ENCODE peak calls at places on chromosomes 5 and 9, in five cellular contexts. L, I, X, Q and J are unnamed samples.

GRCh38 chr5:118371973-118372650 is 616.2 kb downstream of the DTWD2 start:
- DNase-seq in Q (no peak), I (peak), L (no peak), X (no peak), J (no peak)

GRCh38 chr5:13477118-13477737 is 467.3 kb downstream of the DNAH5 start:
- DNase-seq in X (no peak), I (peak), Q (no peak), L (peak), J (peak)

GRCh38 chr5:57538341-57538955 is 55.8 kb upstream of the ACTBL2 start:
- DNase-seq in Q (no peak), X (no peak), I (peak), L (peak), J (peak)

GRCh38 chr5:22549876-22550671 is 303.1 kb downstream of the CDH12 start:
- DNase-seq in Q (no peak), I (no peak), X (no peak), L (no peak), J (no peak)

GRCh38 chr5:107705390-107706014 is 34.8 kb upstream of the EFNA5 start:
- DNase-seq in X (no peak), I (peak), Q (peak), L (peak), J (peak)

GRCh38 chr9:4301971-4302427 is 2.1 kb upstream of the GLIS3 start:
- DNase-seq in Q (no peak), L (peak), X (no peak), I (peak), J (peak)

GRCh38 chr5:61991426-61991825 is 314.6 kb upstream of the KIF2A start:
- DNase-seq in X (no peak), I (no peak), Q (no peak), L (no peak), J (no peak)

GRCh38 chr9:78559449-78559885 is 262.5 kb downstream of the PSAT1 start:
- DNase-seq in I (peak), L (peak), X (no peak), Q (no peak), J (peak)

GRCh38 chr9:15080401-15080800 is 170.2 kb upstream of the FREM1 start:
- DNase-seq in I (no peak), L (no peak), X (no peak), Q (no peak), J (no peak)

GRCh38 chr9:96327694-96328352 is 25.8 kb upstream of the HSD17B3 start:
- DNase-seq in X (no peak), I (peak), Q (peak), L (peak), J (peak)

GRCh38 chr5:169577966-169578365 is 5.6 kb upstream of the SPDL1 start:
- DNase-seq in L (no peak), I (peak), X (no peak), Q (peak), J (no peak)

GRCh38 chr5:135450328-135450727 is 1.8 kb downstream of the TIFAB start:
- DNase-seq in I (no peak), L (no peak), Q (no peak), X (peak), J (no peak)

GRCh38 chr5:135400866-135401265 is 1.8 kb upstream of the MACROH2A1 start:
- DNase-seq in L (no peak), I (no peak), Q (no peak), X (no peak), J (no peak)

GRCh38 chr9:121671612-121672155 is 20.2 kb downstream of the DAB2IP start:
- DNase-seq in X (no peak), L (no peak), I (no peak), Q (no peak), J (no peak)

GRCh38 chr5:77329664-77330430 is 119.4 kb downstream of the PDE8B start:
- DNase-seq in I (no peak), X (no peak), L (no peak), Q (no peak), J (no peak)

GRCh38 chr5:128574041-128574440 is 36.0 kb upstream of the FBN2 start:
- DNase-seq in Q (no peak), I (peak), L (peak), X (no peak), J (no peak)

GRCh38 chr5:119706049-119706448 is 76.7 kb downstream of the FAM170A start:
- DNase-seq in Q (no peak), X (no peak), I (no peak), L (no peak), J (no peak)

GRCh38 chr5:102048940-102049339 is 247.1 kb downstream of the SLCO4C1 start:
- DNase-seq in L (no peak), Q (no peak), X (no peak), I (no peak), J (no peak)

DNA sequence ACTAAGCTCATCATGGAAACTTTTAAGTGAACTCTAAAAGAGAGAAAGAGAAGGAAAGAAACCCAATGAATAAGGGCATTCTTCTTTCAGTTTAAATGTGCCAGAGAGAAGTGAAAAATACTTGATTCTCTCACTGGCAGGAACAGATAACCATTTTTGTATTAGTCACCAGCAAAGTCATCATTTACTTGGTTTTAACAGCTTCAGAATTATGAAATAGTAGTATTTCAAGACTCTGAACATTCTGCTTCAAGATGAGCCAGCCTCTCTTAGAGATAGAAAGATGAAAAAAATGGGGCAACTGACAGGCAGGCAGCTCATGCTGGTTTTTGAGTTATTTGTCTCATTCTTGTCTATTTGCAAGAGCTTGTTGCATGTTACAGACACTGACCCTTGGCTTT is 103.5 kb downstream of the GCNT1 start:
- DNase-seq in L (peak), Q (peak), X (no peak), I (peak), J (peak)
- H3K4me3 ChIP-seq in L (no peak), Q (no peak), X (no peak), I (no peak), J (no peak)

GRCh38 chr9:125254231-125254630 is 7.4 kb upstream of the GAPVD1 start:
- DNase-seq in L (no peak), Q (no peak), X (no peak), I (no peak), J (no peak)

GRCh38 chr9:125258832-125259534 is 2.6 kb upstream of the GAPVD1 start:
- DNase-seq in Q (no peak), X (no peak), I (no peak), L (no peak), J (no peak)

GRCh38 chr9:125260564-125260963 is 1.1 kb upstream of the GAPVD1 start:
- DNase-seq in Q (no peak), I (peak), L (no peak), X (no peak), J (no peak)

GRCh38 chr9:125258160-125258559 is 3.5 kb upstream of the GAPVD1 start:
- DNase-seq in Q (no peak), I (no peak), L (no peak), X (no peak), J (no peak)

DNA sequence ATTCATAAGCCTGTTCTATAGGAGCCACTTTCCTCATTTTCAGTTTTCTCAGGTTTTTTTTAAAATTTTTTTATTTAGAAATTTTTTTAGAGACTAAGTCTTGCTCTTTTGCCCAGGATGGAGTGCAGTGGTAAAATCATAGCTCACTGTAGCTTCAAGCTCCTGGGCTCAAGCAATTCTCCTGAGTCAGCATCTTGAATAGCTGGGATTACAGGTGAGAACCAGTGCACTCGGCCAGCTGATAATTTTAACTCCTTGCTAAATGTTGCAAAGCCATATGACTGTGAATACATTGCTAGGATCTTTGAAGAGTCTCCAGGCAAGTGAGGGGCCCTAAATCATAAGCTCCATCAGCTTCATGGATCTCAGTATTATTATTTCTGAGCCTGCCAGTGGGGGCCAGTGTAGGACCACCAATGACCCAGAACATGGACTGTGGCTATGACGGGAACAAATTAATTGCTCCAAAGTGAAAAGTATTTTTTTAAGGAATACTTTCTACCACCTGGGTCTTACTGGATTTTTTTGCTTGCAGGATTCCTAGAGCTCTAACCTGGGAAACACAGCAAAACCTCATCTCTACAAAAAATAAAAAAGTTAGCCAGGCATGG is 5.7 kb upstream of the GAPVD1 start:
- DNase-seq in X (no peak), I (no peak), L (no peak), Q (no peak), J (no peak)
- TF ChIP-seq CTCF in X (no peak), I (peak), L (peak), Q (peak), J (peak)

GRCh38 chr5:83914662-83915418 is 194.2 kb upstream of the HAPLN1 start:
- DNase-seq in Q (no peak), L (no peak), I (peak), X (no peak), J (no peak)
- H3K4me3 ChIP-seq in Q (no peak), L (no peak), I (no peak), X (no peak), J (no peak)

GRCh38 chr9:2336055-2336454 is 285.5 kb upstream of the VLDLR start:
- DNase-seq in Q (peak), I (peak), L (peak), X (no peak), J (no peak)
- TF ChIP-seq CTCF in Q (peak), I (no peak), L (peak), X (no peak), J (no peak)

GRCh38 chr9:29806941-29807625 is 2233.8 kb upstream of the C9orf72 start:
- DNase-seq in Q (no peak), X (no peak), L (peak), I (peak), J (no peak)
- H3K4me3 ChIP-seq in Q (no peak), X (no peak), L (no peak), I (no peak), J (no peak)

GRCh38 chr9:125706661-125707539 is at the start of gene MAPKAP1:
- DNase-seq in Q (peak), I (peak), X (peak), L (peak), J (peak)

GRCh38 chr9:125705893-125706292 is 1.1 kb downstream of the MAPKAP1 start:
- DNase-seq in Q (no peak), I (no peak), X (no peak), L (no peak), J (no peak)

GRCh38 chr9:125701351-125701750 is 5.7 kb downstream of the MAPKAP1 start:
- DNase-seq in Q (peak), X (no peak), I (peak), L (peak), J (peak)

GRCh38 chr9:125700791-125701190 is 6.2 kb downstream of the MAPKAP1 start:
- DNase-seq in L (peak), Q (peak), I (peak), X (no peak), J (no peak)

GRCh38 chr9:125703662-125704061 is 3.3 kb downstream of the MAPKAP1 start:
- DNase-seq in Q (no peak), L (no peak), X (no peak), I (no peak), J (no peak)
- TF ChIP-seq CTCF in Q (no peak), L (no peak), X (no peak), I (no peak), J (no peak)

GRCh38 chr5:136750507-136750906 is 385.2 kb upstream of the TRPC7 start:
- DNase-seq in I (peak), Q (no peak), X (no peak), L (no peak), J (no peak)
- H3K4me3 ChIP-seq in I (no peak), Q (no peak), X (no peak), L (no peak), J (no peak)